ENCODE peak calls at places on chromosomes 16 and 17, in five cellular contexts. A, Y, H, D and Q are unnamed samples.

GRCh38 chr16:15773964-15774363 is 82.9 kb downstream of the MYH11 start:
- DNase-seq in A (no peak), Y (no peak), H (no peak), D (no peak), Q (no peak)

GRCh38 chr17:7634384-7634783 is 4.4 kb downstream of the SHBG start:
- DNase-seq in A (no peak), Y (peak; percentile 87), H (peak; percentile 76), D (no peak), Q (peak; percentile 45)

GRCh38 chr17:29089601-29090044 is 46.7 kb downstream of the PIPOX start:
- DNase-seq in A (no peak), Y (no peak), H (no peak), D (no peak), Q (no peak)

GRCh38 chr16:81703177-81704155 is 75.6 kb upstream of the PLCG2 start:
- DNase-seq in A (no peak), Y (peak; percentile 80), H (no peak), D (no peak), Q (no peak)

GRCh38 chr16:84730406-84731106 is 30.8 kb downstream of the USP10 start:
- DNase-seq in A (peak; percentile 35), Y (peak; percentile 82), H (peak; percentile 59), D (peak; percentile 12), Q (no peak)

GRCh38 chr16:54318941-54319340 is 32.4 kb upstream of the IRX3 start:
- DNase-seq in A (no peak), Y (no peak), H (no peak), D (no peak), Q (no peak)

GRCh38 chr17:34220776-34221390 is 34.2 kb upstream of the CCL2 start:
- DNase-seq in A (no peak), Y (no peak), H (no peak), D (no peak), Q (no peak)

GRCh38 chr17:42531455-42532354 is 4.3 kb upstream of the NAGLU start:
- DNase-seq in A (peak; percentile 58), Y (no peak), H (peak; percentile 73), D (peak; percentile 45), Q (peak; percentile 42)

GRCh38 chr17:12998461-12998860 is 19.4 kb downstream of the ELAC2 start:
- DNase-seq in A (no peak), Y (no peak), H (no peak), D (no peak), Q (no peak)

GRCh38 chr16:53504161-53504663 is 1.2 kb upstream of the AKTIP start:
- DNase-seq in A (peak; percentile 38), Y (no peak), H (peak; percentile 43), D (peak; percentile 30), Q (peak; percentile 23)

GRCh38 chr17:44911133-44912001 is 3.9 kb downstream of the GFAP start:
- DNase-seq in A (peak; percentile 50), Y (peak; percentile 95), H (peak; percentile 85), D (peak; percentile 47), Q (peak; percentile 58)

GRCh38 chr16:24253192-24253591 is 2.9 kb upstream of the CACNG3 start:
- DNase-seq in A (peak; percentile 29), Y (peak; percentile 45), H (peak; percentile 32), D (no peak), Q (peak; percentile 14)

GRCh38 chr16:24580665-24581064 is 41.3 kb downstream of the RBBP6 start:
- DNase-seq in A (no peak), Y (peak; percentile 33), H (no peak), D (no peak), Q (no peak)

GRCh38 chr17:82477934-82478333 is 19.4 kb downstream of the NARF start:
- DNase-seq in A (no peak), Y (no peak), H (no peak), D (no peak), Q (no peak)

GRCh38 chr16:30927789-30928378 is 4.5 kb downstream of the FBXL19 start:
- DNase-seq in A (no peak), Y (peak; percentile 47), H (peak; percentile 83), D (no peak), Q (peak; percentile 48)

GRCh38 chr17:65696739-65697394 is 135.4 kb upstream of the AXIN2 start:
- DNase-seq in A (no peak), Y (no peak), H (no peak), D (no peak), Q (no peak)

GRCh38 chr16:85114909-85115567 is 2.8 kb upstream of the CIBAR2 start:
- DNase-seq in A (peak; percentile 81), Y (peak; percentile 96), H (peak; percentile 93), D (peak; percentile 74), Q (peak; percentile 95)

GRCh38 chr16:65737831-65738230 is 616.0 kb upstream of the CDH11 start:
- DNase-seq in A (no peak), Y (no peak), H (peak; percentile 24), D (no peak), Q (no peak)

GRCh38 chr16:84735846-84736586 is 36.2 kb downstream of the USP10 start:
- DNase-seq in A (peak; percentile 55), Y (no peak), H (peak; percentile 56), D (peak; percentile 15), Q (no peak)

GRCh38 chr16:54694651-54695050 is 236.0 kb upstream of the IRX5 start:
- DNase-seq in A (no peak), Y (no peak), H (no peak), D (no peak), Q (no peak)

GRCh38 chr17:50397111-50397918 is at the start of gene LRRC59:
- DNase-seq in A (peak; percentile 95), Y (peak; percentile 83), H (peak; percentile 93), D (peak; percentile 91), Q (peak; percentile 89)

GRCh38 chr17:14953405-14953804 is 311.7 kb downstream of the PMP22 start:
- DNase-seq in A (no peak), Y (no peak), H (no peak), D (no peak), Q (no peak)

GRCh38 chr16:68345958-68346635 is 35.3 kb downstream of the PRMT7 start:
- DNase-seq in A (no peak), Y (no peak), H (no peak), D (no peak), Q (no peak)

GRCh38 chr16:78134944-78135619 is 35.6 kb downstream of the WWOX start:
- DNase-seq in A (no peak), Y (no peak), H (no peak), D (no peak), Q (no peak)

GRCh38 chr16:50313596-50314483 is 47.5 kb downstream of the ADCY7 start:
- DNase-seq in A (peak; percentile 60), Y (no peak), H (no peak), D (peak; percentile 62), Q (no peak)

GRCh38 chr17:67574658-67575293 is 143.0 kb upstream of the NOL11 start:
- DNase-seq in A (no peak), Y (no peak), H (peak; percentile 24), D (no peak), Q (no peak)

GRCh38 chr17:45144199-45145034 is 3.9 kb upstream of the HEXIM1 start:
- DNase-seq in A (no peak), Y (no peak), H (no peak), D (no peak), Q (no peak)

GRCh38 chr16:11075163-11075562 is 130.8 kb downstream of the CLEC16A start:
- DNase-seq in A (no peak), Y (no peak), H (no peak), D (no peak), Q (no peak)

GRCh38 chr16:22970191-22970845 is 156.4 kb downstream of the HS3ST2 start:
- DNase-seq in A (no peak), Y (no peak), H (peak; percentile 34), D (no peak), Q (no peak)

GRCh38 chr16:22969567-22969966 is 155.6 kb downstream of the HS3ST2 start:
- DNase-seq in A (no peak), Y (no peak), H (no peak), D (no peak), Q (no peak)

GRCh38 chr16:22977294-22977697 is 163.3 kb downstream of the HS3ST2 start:
- DNase-seq in A (no peak), Y (no peak), H (no peak), D (no peak), Q (no peak)

GRCh38 chr16:22971346-22971924 is 157.5 kb downstream of the HS3ST2 start:
- DNase-seq in A (no peak), Y (no peak), H (no peak), D (no peak), Q (no peak)

DNA sequence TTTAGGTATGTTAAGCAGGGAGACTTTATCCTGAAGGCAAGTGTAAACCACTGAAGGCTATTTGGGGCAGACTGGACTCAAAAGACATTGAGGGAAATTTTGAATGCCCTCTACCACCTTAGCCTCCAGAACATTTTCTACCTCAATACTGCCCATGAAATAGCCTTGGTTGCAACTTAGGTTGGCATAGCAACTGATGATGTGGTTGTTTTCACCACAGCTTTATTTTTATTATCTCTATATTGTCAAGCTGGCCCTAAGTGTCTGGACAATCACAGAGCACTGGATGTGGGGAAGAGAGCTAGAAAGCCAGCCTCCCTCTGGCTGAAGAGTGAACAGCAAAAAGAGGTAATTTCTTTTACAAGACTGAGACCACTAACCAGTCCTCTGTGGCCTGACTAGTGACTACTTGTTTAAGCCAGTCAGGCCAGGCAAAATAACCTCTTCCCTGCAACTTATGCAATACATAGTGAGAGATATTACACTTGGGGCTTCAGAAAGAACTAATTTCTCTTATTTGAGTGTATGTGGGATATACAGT is 159.6 kb downstream of the HS3ST2 start:
- DNase-seq in A (no peak), Y (no peak), H (no peak), D (no peak), Q (no peak)
- TF ChIP-seq CTCF in A (no peak), Y (no peak), H (peak; percentile 32), D (no peak), Q (no peak)

GRCh38 chr16:19884021-19884485 is 595 bp downstream of the GPRC5B start:
- DNase-seq in A (no peak), Y (no peak), H (peak; percentile 16), D (peak; percentile 1), Q (peak; percentile 25)

GRCh38 chr16:19885456-19886060 is 910 bp upstream of the GPRC5B start:
- DNase-seq in A (no peak), Y (no peak), H (no peak), D (no peak), Q (no peak)

GRCh38 chr16:19883296-19883951 is 1.2 kb downstream of the GPRC5B start:
- DNase-seq in A (peak; percentile 8), Y (no peak), H (peak; percentile 14), D (no peak), Q (peak; percentile 45)

GRCh38 chr16:19886061-19886792 is 1.6 kb upstream of the GPRC5B start:
- DNase-seq in A (peak; percentile 79), Y (peak; percentile 43), H (peak; percentile 74), D (peak; percentile 80), Q (peak; percentile 65)

GRCh38 chr16:19884611-19885455 is at the start of gene GPRC5B:
- DNase-seq in A (peak; percentile 47), Y (peak; percentile 39), H (peak; percentile 70), D (peak; percentile 28), Q (peak; percentile 48)
- TF ChIP-seq CTCF in A (no peak), Y (peak; percentile 57), H (no peak), D (no peak), Q (peak; percentile 28)

GRCh38 chr17:53150101-53150698 is 672.5 kb upstream of the KIF2B start:
- DNase-seq in A (no peak), Y (no peak), H (peak; percentile 22), D (no peak), Q (no peak)
- TF ChIP-seq CTCF in A (no peak), Y (peak; percentile 21), H (peak; percentile 76), D (no peak), Q (peak; percentile 56)

DNA sequence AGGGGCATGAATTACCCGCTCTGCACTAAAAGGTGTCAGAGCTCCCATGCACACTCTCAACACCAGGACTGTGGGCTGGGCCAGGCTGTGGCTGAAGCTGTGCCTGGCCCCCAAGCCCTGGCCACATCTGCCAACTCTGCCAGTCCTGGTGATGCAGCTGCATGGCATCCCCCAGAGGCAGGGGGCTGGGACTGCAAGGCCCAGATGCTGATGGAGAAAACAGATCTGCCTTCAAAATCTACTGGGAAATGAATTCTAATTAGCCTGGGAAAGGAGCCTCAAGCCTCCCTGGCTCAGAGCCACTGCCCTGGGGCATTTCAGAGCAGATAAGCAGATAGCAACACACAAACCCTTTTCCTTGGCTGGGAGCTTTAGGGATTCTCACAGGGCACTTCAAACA is 3.4 kb downstream of the CHST6 start:
- DNase-seq in A (no peak), Y (peak; percentile 57), H (peak; percentile 88), D (no peak), Q (no peak)
- TF ChIP-seq CTCF in A (no peak), Y (no peak), H (peak; percentile 46), D (no peak), Q (no peak)